ENCODE peak calls at places on chromosomes 2 and 18, in seven cellular contexts. D is uterus, K is IMR-90, Q is WTC11, P is foreskin fibroblast, S is GM20000, Z is neural progenitor cell. J is an unnamed sample.

GRCh38 chr2:112187046-112187715 is 49.0 kb downstream of the FBLN7 start:
- DNase-seq in D (no peak), K (no peak), Q (no peak), P (no peak), S (no peak), Z (no peak), J (no peak)

GRCh38 chr18:54873884-54874255 is 45.6 kb downstream of the RAB27B start:
- DNase-seq in D (no peak), K (no peak), Q (no peak), P (no peak), S (no peak), Z (no peak), J (no peak)

GRCh38 chr2:218781691-218782528 is at the start of gene CYP27A1:
- DNase-seq in D (peak), K (no peak), Q (peak), P (peak), S (peak), Z (peak), J (peak)

GRCh38 chr2:29767606-29768335 is 153.6 kb downstream of the ALK start:
- DNase-seq in D (no peak), K (no peak), Q (no peak), P (no peak), S (no peak), Z (peak), J (no peak)

GRCh38 chr2:113133696-113134558 is 6.5 kb downstream of the IL1RN start:
- DNase-seq in D (no peak), K (no peak), Q (no peak), P (no peak), S (no peak), Z (no peak), J (peak)

GRCh38 chr2:121356058-121356640 is 71.1 kb upstream of the TFCP2L1 start:
- DNase-seq in D (no peak), K (peak), Q (peak), P (peak), S (peak), Z (peak), J (peak)

GRCh38 chr18:79133724-79134123 is 64.5 kb downstream of the ATP9B start:
- DNase-seq in D (peak), K (no peak), Q (no peak), P (no peak), S (no peak), Z (no peak), J (no peak)

GRCh38 chr2:1855150-1855549 is 110.8 kb upstream of the PXDN start:
- DNase-seq in D (no peak), K (no peak), Q (peak), P (no peak), S (no peak), Z (peak), J (no peak)

GRCh38 chr2:156331572-156332451 is 709 bp downstream of the NR4A2 start:
- DNase-seq in D (peak), K (peak), Q (no peak), P (peak), S (peak), Z (peak), J (peak)

GRCh38 chr2:7788736-7789135 is 871.5 kb downstream of the RNF144A start:
- DNase-seq in D (no peak), K (no peak), Q (no peak), P (no peak), S (no peak), Z (no peak), J (no peak)

GRCh38 chr18:46502444-46502843 is 154.6 kb downstream of the LOXHD1 start:
- DNase-seq in D (no peak), K (peak), Q (peak), P (no peak), S (no peak), Z (peak), J (peak)

GRCh38 chr18:28189400-28190239 is 12.7 kb upstream of the CDH2 start:
- DNase-seq in D (no peak), K (peak), Q (peak), P (peak), S (peak), Z (peak), J (peak)

GRCh38 chr2:212022966-212023365 is 515.6 kb downstream of the ERBB4 start:
- DNase-seq in D (no peak), K (peak), Q (no peak), P (no peak), S (no peak), Z (no peak), J (no peak)

GRCh38 chr2:121721926-121722325 is 14.7 kb downstream of the NIFK start:
- DNase-seq in D (no peak), K (peak), Q (no peak), P (peak), S (no peak), Z (no peak), J (no peak)

GRCh38 chr18:6476880-6477279 is 62.2 kb upstream of the L3MBTL4 start:
- DNase-seq in D (no peak), K (no peak), Q (no peak), P (no peak), S (no peak), Z (no peak), J (no peak)

GRCh38 chr2:164826293-164827243 is 15.1 kb downstream of the COBLL1 start:
- DNase-seq in D (no peak), K (peak), Q (no peak), P (no peak), S (no peak), Z (no peak), J (peak)

GRCh38 chr2:144682248-144682647 is 162.3 kb upstream of the ZEB2 start:
- DNase-seq in D (no peak), K (no peak), Q (no peak), P (no peak), S (no peak), Z (no peak), J (no peak)

GRCh38 chr2:45683292-45683691 is 31.8 kb downstream of the PRKCE start:
- DNase-seq in D (no peak), K (no peak), Q (no peak), P (no peak), S (no peak), Z (no peak), J (no peak)

GRCh38 chr2:239601201-239601851 is 200.5 kb upstream of the HDAC4 start:
- DNase-seq in D (peak), K (no peak), Q (no peak), P (no peak), S (no peak), Z (peak), J (no peak)

GRCh38 chr2:216665717-216666116 is 29.6 kb downstream of the IGFBP5 start:
- DNase-seq in D (no peak), K (no peak), Q (peak), P (no peak), S (no peak), Z (peak), J (no peak)

GRCh38 chr2:166417669-166418068 is 41.9 kb upstream of the SCN9A start:
- DNase-seq in D (no peak), K (peak), Q (no peak), P (peak), S (no peak), Z (peak), J (no peak)

GRCh38 chr2:98175811-98176210 is 88.8 kb downstream of the VWA3B start:
- DNase-seq in D (no peak), K (no peak), Q (peak), P (no peak), S (peak), Z (peak), J (peak)

GRCh38 chr18:45935591-45936335 is 31.4 kb downstream of the EPG5 start:
- DNase-seq in D (no peak), K (peak), Q (no peak), P (peak), S (no peak), Z (no peak), J (no peak)

GRCh38 chr2:42969231-42970150 is 177.1 kb upstream of the HAAO start:
- DNase-seq in D (no peak), K (peak), Q (no peak), P (peak), S (no peak), Z (no peak), J (no peak)

GRCh38 chr2:11019614-11020013 is 107.9 kb downstream of the KCNF1 start:
- DNase-seq in D (no peak), K (no peak), Q (no peak), P (no peak), S (no peak), Z (no peak), J (no peak)

GRCh38 chr18:9842446-9842845 is 43.3 kb upstream of the TXNDC2 start:
- DNase-seq in D (no peak), K (no peak), Q (no peak), P (no peak), S (no peak), Z (no peak), J (no peak)

GRCh38 chr2:65835975-65836549 is 403.7 kb upstream of the SPRED2 start:
- DNase-seq in D (no peak), K (no peak), Q (no peak), P (no peak), S (no peak), Z (no peak), J (no peak)

GRCh38 chr2:100011272-100011711 is 131.1 kb downstream of the AFF3 start:
- DNase-seq in D (no peak), K (peak), Q (no peak), P (peak), S (no peak), Z (no peak), J (no peak)

GRCh38 chr2:100015849-100016248 is 126.5 kb downstream of the AFF3 start:
- DNase-seq in D (no peak), K (no peak), Q (no peak), P (no peak), S (no peak), Z (no peak), J (no peak)

GRCh38 chr2:100012575-100012974 is 129.8 kb downstream of the AFF3 start:
- DNase-seq in D (no peak), K (peak), Q (no peak), P (no peak), S (no peak), Z (no peak), J (no peak)

GRCh38 chr2:100016756-100017155 is 125.6 kb downstream of the AFF3 start:
- DNase-seq in D (no peak), K (no peak), Q (no peak), P (no peak), S (no peak), Z (no peak), J (no peak)

GRCh38 chr2:100013892-100014677 is 128.3 kb downstream of the AFF3 start:
- DNase-seq in D (peak), K (peak), Q (peak), P (peak), S (no peak), Z (peak), J (no peak)
- TF ChIP-seq CTCF in D (peak), K (peak), Q (no peak), P (peak), S (no peak), Z (no peak), J (no peak)

DNA sequence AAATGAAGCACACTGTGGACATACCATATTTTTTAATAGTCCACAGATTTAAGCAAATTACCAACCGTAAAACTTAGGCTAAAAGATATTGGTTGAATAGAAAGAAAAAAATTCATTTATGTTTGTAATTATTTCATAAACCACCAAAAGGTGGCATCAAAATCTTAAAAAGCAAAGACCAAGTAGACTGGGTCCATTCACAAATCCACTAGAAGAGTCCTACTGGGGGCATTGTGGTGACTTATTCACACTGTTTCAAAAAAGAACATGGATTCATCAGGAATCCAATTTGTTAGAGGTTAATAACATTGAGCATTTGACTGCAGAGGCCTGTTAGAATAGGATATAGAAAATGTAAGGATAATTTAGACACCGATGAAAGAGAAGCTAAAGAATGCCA is 194.9 kb upstream of the KYNU start:
- DNase-seq in D (no peak), K (peak), Q (no peak), P (no peak), S (no peak), Z (no peak), J (no peak)
- TF ChIP-seq CTCF in D (no peak), K (peak), Q (no peak), P (no peak), S (no peak), Z (peak), J (no peak)

GRCh38 chr2:163552758-163553157 is 183.1 kb downstream of the FIGN start:
- DNase-seq in D (no peak), K (no peak), Q (no peak), P (no peak), S (no peak), Z (no peak), J (no peak)
- TF ChIP-seq CTCF in D (no peak), K (no peak), Q (no peak), P (no peak), S (no peak), Z (peak), J (no peak)

GRCh38 chr2:154507186-154507585 is 191.3 kb upstream of the KCNJ3 start:
- DNase-seq in D (no peak), K (no peak), Q (no peak), P (no peak), S (no peak), Z (no peak), J (no peak)
- TF ChIP-seq CTCF in D (no peak), K (no peak), Q (no peak), P (no peak), S (no peak), Z (peak), J (no peak)

J was measured in activated CD8-positive, alpha-beta T cell treated with anti-CD3 and anti-CD28 coated beads for 36 hours.